ENCODE peak calls at places on chromosomes 16 and 17, in seven cellular contexts. C is cardiac fibroblast, L is glutamatergic neuron, O is left ventricle myocardium inferior, Y is neural progenitor cell, X is WTC11, T is lung. J is an unnamed sample.
A peak's percentile ranks its signal among the peaks of the same experiment; 100 is the strongest.

GRCh38 chr17:65750678-65751077 is 189.2 kb upstream of the AXIN2 start:
- DNase-seq in C (peak; percentile 92), L (no peak), O (peak; percentile 73), Y (no peak), X (no peak), T (peak; percentile 75), J (no peak)

GRCh38 chr16:27267037-27267677 is 1.4 kb downstream of the NSMCE1 start:
- DNase-seq in C (no peak), L (no peak), O (no peak), Y (no peak), X (no peak), T (no peak), J (no peak)

GRCh38 chr16:27853651-27854050 is 209.9 kb downstream of the GSG1L start:
- DNase-seq in C (no peak), L (no peak), O (no peak), Y (no peak), X (no peak), T (no peak), J (no peak)

GRCh38 chr17:78343099-78343432 is 16.8 kb downstream of the SOCS3 start:
- DNase-seq in C (peak; percentile 96), L (no peak), O (peak; percentile 80), Y (no peak), X (no peak), T (peak; percentile 72), J (no peak)

GRCh38 chr16:8936421-8936820 is 27.3 kb downstream of the USP7 start:
- DNase-seq in C (peak; percentile 36), L (peak; percentile 76), O (no peak), Y (peak; percentile 61), X (peak; percentile 76), T (no peak), J (peak; percentile 72)

GRCh38 chr17:38567350-38567749 is 38.4 kb downstream of the SRCIN1 start:
- DNase-seq in C (no peak), L (no peak), O (no peak), Y (no peak), X (no peak), T (no peak), J (no peak)

GRCh38 chr17:18270046-18270850 is 9.8 kb downstream of the MIEF2 start:
- DNase-seq in C (no peak), L (no peak), O (no peak), Y (no peak), X (no peak), T (no peak), J (no peak)

GRCh38 chr17:42111901-42112551 is 488 bp downstream of the DHX58 start:
- DNase-seq in C (peak; percentile 41), L (no peak), O (no peak), Y (no peak), X (no peak), T (no peak), J (no peak)

GRCh38 chr16:67968440-67969285 is at the start of gene SLC12A4:
- DNase-seq in C (peak; percentile 83), L (peak; percentile 64), O (peak; percentile 90), Y (peak; percentile 80), X (peak; percentile 78), T (peak; percentile 82), J (peak; percentile 62)

GRCh38 chr16:4290236-4290830 is 17.5 kb upstream of the TFAP4 start:
- DNase-seq in C (peak; percentile 78), L (no peak), O (no peak), Y (no peak), X (no peak), T (peak; percentile 80), J (peak; percentile 17)

GRCh38 chr16:13873835-13874438 is 46.0 kb upstream of the ERCC4 start:
- DNase-seq in C (peak; percentile 60), L (peak; percentile 60), O (no peak), Y (peak; percentile 75), X (peak; percentile 36), T (no peak), J (peak; percentile 29)

GRCh38 chr16:2270070-2270462 is 2.1 kb upstream of the RNPS1 start:
- DNase-seq in C (no peak), L (no peak), O (no peak), Y (no peak), X (no peak), T (no peak), J (no peak)

GRCh38 chr17:36928450-36929125 is 8.7 kb upstream of the LHX1 start:
- DNase-seq in C (no peak), L (no peak), O (no peak), Y (no peak), X (no peak), T (no peak), J (no peak)

GRCh38 chr17:57532966-57533365 is 212.1 kb downstream of the CCDC182 start:
- DNase-seq in C (no peak), L (no peak), O (no peak), Y (no peak), X (no peak), T (no peak), J (no peak)

GRCh38 chr17:64183815-64184397 is 54.0 kb upstream of the ERN1 start:
- DNase-seq in C (no peak), L (no peak), O (no peak), Y (no peak), X (no peak), T (no peak), J (no peak)

GRCh38 chr16:69274699-69275235 is 36.4 kb upstream of the VPS4A start:
- DNase-seq in C (no peak), L (no peak), O (no peak), Y (no peak), X (no peak), T (no peak), J (no peak)

GRCh38 chr17:74276051-74276476 is 2.0 kb downstream of the DNAI2 start:
- DNase-seq in C (peak; percentile 83), L (no peak), O (peak; percentile 66), Y (no peak), X (no peak), T (no peak), J (no peak)

GRCh38 chr17:8681175-8681949 is 50.8 kb upstream of the MYH10 start:
- DNase-seq in C (peak; percentile 87), L (no peak), O (peak; percentile 31), Y (no peak), X (no peak), T (no peak), J (no peak)

GRCh38 chr16:77618951-77619350 is 103.4 kb upstream of the NUDT7 start:
- DNase-seq in C (no peak), L (no peak), O (no peak), Y (no peak), X (no peak), T (no peak), J (no peak)

GRCh38 chr17:1203111-1203966 is 23.6 kb upstream of the ABR start:
- DNase-seq in C (peak; percentile 67), L (peak; percentile 71), O (peak; percentile 63), Y (peak; percentile 94), X (peak; percentile 84), T (peak; percentile 65), J (peak; percentile 88)

GRCh38 chr17:77873518-77874302 is 84.8 kb upstream of the TNRC6C start:
- DNase-seq in C (no peak), L (no peak), O (no peak), Y (no peak), X (no peak), T (no peak), J (no peak)

GRCh38 chr16:87950765-87951549 is at the start of gene BANP:
- DNase-seq in C (peak; percentile 99), L (peak; percentile 96), O (peak; percentile 97), Y (peak; percentile 100), X (peak; percentile 99), T (peak; percentile 98), J (peak; percentile 95)
- TF ChIP-seq CTCF in C (peak; percentile 45), L (peak; percentile 71), O (peak; percentile 72), Y (peak; percentile 60), X (no peak), T (peak; percentile 4), J (peak; percentile 56)

GRCh38 chr16:55539049-55539448 is 27.4 kb upstream of the CAPNS2 start:
- DNase-seq in C (peak; percentile 53), L (no peak), O (no peak), Y (no peak), X (no peak), T (no peak), J (no peak)

GRCh38 chr16:55542459-55543082 is 23.9 kb upstream of the CAPNS2 start:
- DNase-seq in C (peak; percentile 60), L (no peak), O (no peak), Y (no peak), X (no peak), T (no peak), J (no peak)

GRCh38 chr16:55539488-55539887 is 27.0 kb upstream of the CAPNS2 start:
- DNase-seq in C (no peak), L (no peak), O (no peak), Y (no peak), X (no peak), T (no peak), J (no peak)

GRCh38 chr16:55540221-55540620 is 26.3 kb upstream of the CAPNS2 start:
- DNase-seq in C (no peak), L (no peak), O (no peak), Y (no peak), X (no peak), T (no peak), J (no peak)

DNA sequence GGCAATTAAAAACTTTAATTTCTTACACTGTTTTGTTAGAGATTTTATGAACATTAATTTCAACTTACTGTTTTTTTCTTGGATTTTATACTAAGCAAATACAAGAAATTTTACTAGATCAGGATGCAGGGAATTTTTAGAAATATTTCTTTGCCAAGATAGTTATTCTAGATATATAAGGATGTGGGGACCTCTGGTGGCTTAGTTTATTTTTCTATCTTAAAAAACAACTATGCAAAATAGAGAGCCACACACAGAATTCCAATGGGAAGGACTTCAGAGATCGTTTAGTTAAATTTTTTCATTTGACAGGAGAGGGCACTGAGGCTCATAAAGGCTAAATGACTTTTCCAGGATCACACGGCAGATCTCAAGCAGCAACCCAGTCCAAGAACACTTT is 23.0 kb upstream of the CAPNS2 start:
- DNase-seq in C (peak; percentile 68), L (no peak), O (no peak), Y (peak; percentile 38), X (no peak), T (no peak), J (no peak)
- TF ChIP-seq CTCF in C (peak; percentile 16), L (peak; percentile 16), O (peak; percentile 55), Y (peak; percentile 50), X (no peak), T (no peak), J (no peak)

GRCh38 chr17:43949777-43950176 is 4.0 kb downstream of the PYY start:
- DNase-seq in C (peak; percentile 15), L (no peak), O (no peak), Y (no peak), X (no peak), T (no peak), J (no peak)
- TF ChIP-seq CTCF in C (no peak), L (no peak), O (no peak), Y (no peak), X (no peak), T (no peak), J (no peak)

GRCh38 chr17:2722611-2723010 is 11.0 kb upstream of the CLUH start:
- DNase-seq in C (no peak), L (no peak), O (no peak), Y (no peak), X (no peak), T (no peak), J (no peak)

GRCh38 chr17:2723505-2723996 is 12.0 kb upstream of the CLUH start:
- DNase-seq in C (no peak), L (peak; percentile 59), O (no peak), Y (peak; percentile 61), X (peak; percentile 70), T (no peak), J (no peak)

GRCh38 chr17:2723997-2724782 is 12.6 kb upstream of the CLUH start:
- DNase-seq in C (no peak), L (peak; percentile 51), O (peak; percentile 48), Y (peak; percentile 78), X (peak; percentile 80), T (no peak), J (no peak)

GRCh38 chr17:2721603-2722002 is 10.0 kb upstream of the CLUH start:
- DNase-seq in C (no peak), L (no peak), O (no peak), Y (no peak), X (no peak), T (no peak), J (no peak)

GRCh38 chr17:2724783-2725164 is 13.2 kb upstream of the CLUH start:
- DNase-seq in C (peak; percentile 29), L (peak; percentile 67), O (no peak), Y (peak; percentile 91), X (peak; percentile 73), T (no peak), J (no peak)
- TF ChIP-seq CTCF in C (no peak), L (no peak), O (peak; percentile 37), Y (peak; percentile 34), X (no peak), T (no peak), J (no peak)

J was measured in WERI-Rb-1.